ENCODE peak calls at places on chromosomes 11 and 22, in five cellular contexts. One of them, this sample, is unnamed.

GRCh38 chr22:21445437-21446127 is 21.6 kb upstream of the TMEM191C start:
- DNase-seq in NCI-H748 treated with DMSO at 0.1 percent for 48 hours: no peak
- DNase-seq in suprapubic skin: peak
- DNase-seq in cardiac septum: peak
- DNase-seq in NCI-H1092: no peak
- DNase-seq in this sample: no peak

GRCh38 chr11:85170184-85170583 is 457.0 kb downstream of the DLG2 start:
- DNase-seq in NCI-H748 treated with DMSO at 0.1 percent for 48 hours: no peak
- DNase-seq in cardiac septum: no peak
- DNase-seq in NCI-H1092: no peak
- DNase-seq in suprapubic skin: no peak
- DNase-seq in this sample: peak

GRCh38 chr22:22558972-22559603 is at the start of gene PRAME:
- DNase-seq in NCI-H748 treated with DMSO at 0.1 percent for 48 hours: peak
- DNase-seq in suprapubic skin: no peak
- DNase-seq in NCI-H1092: peak
- DNase-seq in cardiac septum: no peak
- DNase-seq in this sample: no peak

GRCh38 chr22:36325163-36326031 is 62.4 kb downstream of the MYH9 start:
- DNase-seq in suprapubic skin: no peak
- DNase-seq in cardiac septum: no peak
- DNase-seq in NCI-H1092: no peak
- DNase-seq in NCI-H748 treated with DMSO at 0.1 percent for 48 hours: no peak
- DNase-seq in this sample: no peak

GRCh38 chr11:133907216-133907615 is 49.6 kb downstream of the IGSF9B start:
- DNase-seq in NCI-H1092: no peak
- DNase-seq in NCI-H748 treated with DMSO at 0.1 percent for 48 hours: no peak
- DNase-seq in cardiac septum: peak
- DNase-seq in suprapubic skin: no peak
- DNase-seq in this sample: no peak

GRCh38 chr11:132644511-132644910 is 887.8 kb downstream of the OPCML start:
- DNase-seq in NCI-H1092: no peak
- DNase-seq in cardiac septum: no peak
- DNase-seq in suprapubic skin: no peak
- DNase-seq in NCI-H748 treated with DMSO at 0.1 percent for 48 hours: peak
- DNase-seq in this sample: no peak

GRCh38 chr22:25023879-25024278 is 71.4 kb downstream of the KIAA1671 start:
- DNase-seq in cardiac septum: no peak
- DNase-seq in NCI-H748 treated with DMSO at 0.1 percent for 48 hours: no peak
- DNase-seq in suprapubic skin: no peak
- DNase-seq in NCI-H1092: no peak
- DNase-seq in this sample: no peak

GRCh38 chr11:73252577-73253191 is 19.5 kb upstream of the P2RY6 start:
- DNase-seq in suprapubic skin: peak
- DNase-seq in NCI-H748 treated with DMSO at 0.1 percent for 48 hours: no peak
- DNase-seq in NCI-H1092: no peak
- DNase-seq in cardiac septum: no peak
- DNase-seq in this sample: no peak

GRCh38 chr11:34601609-34602008 is 19.3 kb upstream of the EHF start:
- DNase-seq in suprapubic skin: no peak
- DNase-seq in NCI-H748 treated with DMSO at 0.1 percent for 48 hours: no peak
- DNase-seq in cardiac septum: no peak
- DNase-seq in NCI-H1092: no peak
- DNase-seq in this sample: no peak

GRCh38 chr11:10651579-10652361 is 41.8 kb downstream of the IRAG1 start:
- DNase-seq in NCI-H748 treated with DMSO at 0.1 percent for 48 hours: no peak
- DNase-seq in cardiac septum: no peak
- DNase-seq in NCI-H1092: peak
- DNase-seq in suprapubic skin: peak
- DNase-seq in this sample: no peak

GRCh38 chr11:2521681-2522630 is 77.1 kb downstream of the KCNQ1 start:
- DNase-seq in NCI-H748 treated with DMSO at 0.1 percent for 48 hours: no peak
- DNase-seq in cardiac septum: peak
- DNase-seq in NCI-H1092: no peak
- DNase-seq in suprapubic skin: peak
- DNase-seq in this sample: no peak

GRCh38 chr11:110355011-110355744 is 58.8 kb upstream of the RDX start:
- DNase-seq in NCI-H748 treated with DMSO at 0.1 percent for 48 hours: no peak
- DNase-seq in NCI-H1092: no peak
- DNase-seq in suprapubic skin: no peak
- DNase-seq in cardiac septum: no peak
- DNase-seq in this sample: no peak

GRCh38 chr11:89015614-89016013 is 50.2 kb downstream of the GRM5 start:
- DNase-seq in suprapubic skin: no peak
- DNase-seq in cardiac septum: no peak
- DNase-seq in NCI-H748 treated with DMSO at 0.1 percent for 48 hours: no peak
- DNase-seq in NCI-H1092: no peak
- DNase-seq in this sample: no peak

GRCh38 chr11:119030029-119030328 is 698 bp downstream of the SLC37A4 start:
- DNase-seq in NCI-H748 treated with DMSO at 0.1 percent for 48 hours: no peak
- DNase-seq in cardiac septum: no peak
- DNase-seq in suprapubic skin: no peak
- DNase-seq in NCI-H1092: no peak
- DNase-seq in this sample: no peak

GRCh38 chr11:74206746-74207145 is 35.7 kb downstream of the PPME1 start:
- DNase-seq in cardiac septum: no peak
- DNase-seq in NCI-H748 treated with DMSO at 0.1 percent for 48 hours: no peak
- DNase-seq in suprapubic skin: no peak
- DNase-seq in NCI-H1092: no peak
- DNase-seq in this sample: no peak